ENCODE peak calls at places on chromosomes 12 and 14, in eight cellular contexts. K is bronchial epithelial cell, H is fibroblast of the aortic adventitia, X is Calu3, C is spleen, T is upper lobe of right lung, S is adrenal gland, I is breast epithelium. Q is an unnamed sample.

GRCh38 chr12:104890463-104891096 is 67.5 kb downstream of the SLC41A2 start:
- DNase-seq in K (peak), H (no peak), X (no peak), C (no peak), T (no peak), S (no peak), I (no peak), Q (no peak)

GRCh38 chr14:105253329-105253682 is 5.0 kb downstream of the BTBD6 start:
- DNase-seq in K (no peak), H (no peak), X (no peak), C (no peak), T (peak), S (no peak), I (no peak), Q (no peak)

GRCh38 chr14:98633380-98633779 is 638.6 kb downstream of the BCL11B start:
- DNase-seq in K (no peak), H (no peak), X (no peak), C (no peak), T (no peak), S (no peak), I (no peak), Q (no peak)

GRCh38 chr12:50642035-50642451 is 121.9 kb upstream of the ATF1 start:
- DNase-seq in K (peak), H (peak), X (no peak), C (no peak), T (no peak), S (no peak), I (no peak), Q (no peak)

GRCh38 chr12:26995706-26996105 is 18.5 kb downstream of the TM7SF3 start:
- DNase-seq in K (no peak), H (no peak), X (no peak), C (no peak), T (no peak), S (no peak), I (no peak), Q (no peak)

GRCh38 chr14:59688224-59689170 is 111.9 kb upstream of the CCDC175 start:
- DNase-seq in K (peak), H (peak), X (peak), C (no peak), T (no peak), S (peak), I (no peak), Q (peak)

GRCh38 chr14:36207500-36207899 is 31.0 kb upstream of the PTCSC3 start:
- DNase-seq in K (peak), H (peak), X (no peak), C (no peak), T (no peak), S (no peak), I (no peak), Q (no peak)

GRCh38 chr12:45989277-45989856 is 1.0 kb downstream of the SCAF11 start:
- DNase-seq in K (peak), H (peak), X (no peak), C (peak), T (no peak), S (no peak), I (no peak), Q (no peak)

GRCh38 chr12:130863298-130863697 is 8.6 kb upstream of the RAN start:
- DNase-seq in K (no peak), H (no peak), X (peak), C (peak), T (no peak), S (no peak), I (no peak), Q (no peak)

GRCh38 chr14:61616524-61617185 is 78.7 kb upstream of the HIF1A start:
- DNase-seq in K (peak), H (peak), X (no peak), C (no peak), T (no peak), S (no peak), I (no peak), Q (no peak)

GRCh38 chr12:1369942-1370620 is 224.3 kb downstream of the FBXL14 start:
- DNase-seq in K (no peak), H (no peak), X (no peak), C (no peak), T (no peak), S (no peak), I (no peak), Q (no peak)

GRCh38 chr12:42524716-42525115 is 64.8 kb downstream of the PRICKLE1 start:
- DNase-seq in K (no peak), H (no peak), X (no peak), C (no peak), T (no peak), S (no peak), I (no peak), Q (no peak)

GRCh38 chr14:65881642-65882041 is 469.1 kb downstream of the FUT8 start:
- DNase-seq in K (no peak), H (no peak), X (no peak), C (no peak), T (no peak), S (no peak), I (no peak), Q (no peak)

GRCh38 chr12:6278439-6279255 is 31.8 kb upstream of the PLEKHG6 start:
- DNase-seq in K (peak), H (peak), X (peak), C (peak), T (peak), S (peak), I (peak), Q (peak)
- TF ChIP-seq CTCF in K (peak), H (peak), X (peak), C (peak), T (peak), S (peak), I (peak), Q (peak)

GRCh38 chr12:98227162-98227561 is 288.2 kb upstream of the TMPO start:
- DNase-seq in K (peak), H (peak), X (no peak), C (no peak), T (no peak), S (no peak), I (no peak), Q (no peak)
- TF ChIP-seq CTCF in K (peak), H (peak), X (no peak), C (no peak), T (peak), S (peak), I (no peak), Q (peak)

GRCh38 chr12:21818627-21819026 is 44.1 kb upstream of the KCNJ8 start:
- DNase-seq in K (peak), H (peak), X (no peak), C (no peak), T (no peak), S (no peak), I (no peak), Q (no peak)
- TF ChIP-seq CTCF in K (no peak), H (no peak), X (no peak), C (no peak), T (no peak), S (no peak), I (no peak), Q (no peak)

GRCh38 chr12:108046633-108047032 is 82.5 kb upstream of the WSCD2 start:
- DNase-seq in K (no peak), H (no peak), X (no peak), C (no peak), T (no peak), S (no peak), I (no peak), Q (no peak)

GRCh38 chr12:108048686-108049085 is 80.4 kb upstream of the WSCD2 start:
- DNase-seq in K (no peak), H (no peak), X (no peak), C (no peak), T (no peak), S (no peak), I (no peak), Q (no peak)

GRCh38 chr12:108043750-108044149 is 85.3 kb upstream of the WSCD2 start:
- DNase-seq in K (no peak), H (no peak), X (no peak), C (no peak), T (no peak), S (no peak), I (no peak), Q (no peak)

GRCh38 chr12:108047130-108047550 is 81.9 kb upstream of the WSCD2 start:
- DNase-seq in K (no peak), H (peak), X (no peak), C (no peak), T (no peak), S (no peak), I (no peak), Q (no peak)

DNA sequence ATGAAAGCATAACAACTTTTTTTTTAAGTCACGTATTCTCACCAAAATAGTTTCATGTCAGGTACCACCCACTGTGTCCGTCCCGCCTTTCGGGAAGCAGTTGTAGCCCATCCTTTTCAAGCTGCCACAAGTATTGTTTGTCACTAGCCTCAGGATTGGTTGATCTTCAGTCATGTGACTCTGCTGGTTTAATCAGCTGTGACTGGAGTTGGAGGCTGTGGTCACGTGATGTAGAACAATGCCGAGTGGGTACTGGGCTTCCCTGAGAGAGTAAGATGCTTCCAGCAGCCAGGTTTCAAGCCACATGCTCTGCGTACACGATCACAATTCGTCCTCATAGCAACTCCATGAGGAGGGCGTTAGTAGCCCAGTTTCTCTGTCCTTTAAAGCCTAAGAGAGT is 83.0 kb upstream of the WSCD2 start:
- DNase-seq in K (no peak), H (no peak), X (no peak), C (no peak), T (no peak), S (no peak), I (no peak), Q (no peak)
- TF ChIP-seq CTCF in K (no peak), H (no peak), X (no peak), C (no peak), T (no peak), S (no peak), I (no peak), Q (no peak)

GRCh38 chr14:53786045-53786444 is 170.6 kb downstream of the BMP4 start:
- DNase-seq in K (no peak), H (no peak), X (no peak), C (no peak), T (no peak), S (no peak), I (no peak), Q (no peak)
- TF ChIP-seq CTCF in K (no peak), H (no peak), X (no peak), C (no peak), T (no peak), S (no peak), I (no peak), Q (no peak)

GRCh38 chr12:92145731-92146496 is at the start of gene BTG1:
- DNase-seq in K (peak), H (peak), X (peak), C (peak), T (peak), S (peak), I (peak), Q (peak)
- TF ChIP-seq CTCF in K (no peak), H (no peak), X (no peak), C (peak), T (no peak), S (peak), I (no peak), Q (no peak)

DNA sequence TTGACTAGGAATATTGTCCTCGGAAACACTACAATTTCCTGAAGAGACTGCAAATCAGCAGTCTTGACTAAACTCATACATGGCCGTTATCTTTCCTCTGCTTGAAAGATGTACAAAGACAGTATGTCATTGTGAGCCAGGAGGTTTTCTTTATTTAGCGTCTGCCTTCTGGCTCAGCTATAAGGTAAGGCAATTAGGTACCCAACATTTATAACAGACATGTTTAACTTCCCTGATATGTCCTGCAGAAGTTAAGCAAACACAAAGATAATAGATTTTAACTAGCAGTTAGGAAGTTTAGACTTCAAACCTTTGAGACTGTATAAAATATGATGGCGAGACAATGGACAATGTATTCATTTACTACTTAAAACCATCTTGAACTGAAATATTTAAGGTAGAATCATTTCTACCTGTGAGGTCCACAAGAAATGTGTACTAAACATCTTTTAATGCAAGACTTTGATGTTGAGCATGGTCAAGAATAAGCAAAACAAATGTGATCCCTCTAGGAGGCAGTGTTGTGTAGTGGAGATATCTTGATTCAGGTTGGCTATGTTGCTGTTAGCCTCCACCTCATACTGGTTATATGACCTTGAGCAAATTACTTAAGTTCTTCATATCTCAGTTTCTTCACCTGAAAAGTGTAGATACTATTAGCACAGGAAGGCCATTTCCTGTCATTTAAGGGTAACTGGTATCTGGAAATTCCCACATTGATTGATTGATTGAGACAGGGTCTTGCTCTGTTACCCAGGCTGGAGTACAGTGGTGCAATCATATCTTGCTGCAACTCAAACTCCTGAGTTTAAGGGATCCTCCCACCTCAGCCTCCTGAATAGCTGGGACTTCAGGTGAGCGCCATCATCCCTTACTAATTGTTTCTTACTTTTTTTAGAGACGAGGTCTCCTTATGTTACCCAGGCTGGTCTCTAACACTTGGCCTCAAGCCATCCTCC is 96.3 kb upstream of the EEA1 start:
- DNase-seq in K (peak), H (peak), X (peak), C (no peak), T (no peak), S (no peak), I (no peak), Q (peak)
- TF ChIP-seq CTCF in K (peak), H (peak), X (peak), C (no peak), T (peak), S (peak), I (no peak), Q (peak)

DNA sequence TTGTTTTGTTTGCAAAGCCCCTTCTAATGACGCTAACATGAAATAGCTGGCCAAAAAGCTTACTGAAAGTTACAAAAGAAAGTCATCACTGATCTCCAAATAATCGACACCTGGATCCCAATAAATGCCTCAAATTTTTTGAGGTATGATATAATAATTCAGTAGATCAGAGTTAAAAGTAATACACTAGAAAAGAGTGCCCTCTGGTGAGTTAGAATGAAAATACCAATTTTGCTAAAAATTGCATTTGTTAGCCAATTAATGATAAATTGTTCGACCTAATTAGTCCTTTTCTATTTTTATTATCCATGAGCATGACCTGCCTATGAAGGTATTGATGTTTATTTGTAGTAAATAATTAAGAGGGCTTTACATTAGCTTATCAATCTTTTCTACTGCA is 78.6 kb downstream of the CEP128 start:
- DNase-seq in K (no peak), H (peak), X (no peak), C (no peak), T (no peak), S (no peak), I (no peak), Q (no peak)
- TF ChIP-seq CTCF in K (no peak), H (peak), X (peak), C (no peak), T (no peak), S (no peak), I (no peak), Q (no peak)

GRCh38 chr12:125089083-125089482 is 23.8 kb downstream of the AACS start:
- DNase-seq in K (no peak), H (no peak), X (no peak), C (no peak), T (no peak), S (no peak), I (no peak), Q (no peak)
- TF ChIP-seq CTCF in K (peak), H (no peak), X (no peak), C (no peak), T (no peak), S (no peak), I (no peak), Q (no peak)

GRCh38 chr12:3141339-3142321 is 64.5 kb downstream of the TSPAN9 start:
- DNase-seq in K (no peak), H (no peak), X (no peak), C (no peak), T (no peak), S (no peak), I (no peak), Q (no peak)
- TF ChIP-seq CTCF in K (no peak), H (peak), X (no peak), C (no peak), T (no peak), S (no peak), I (no peak), Q (no peak)

Q was measured in endothelial cell.